ENCODE peak calls at places on chromosomes 2 and 18, in four cellular contexts. N is esophagus squamous epithelium, P is HL-60, X is HCT116. C is an unnamed sample.

GRCh38 chr2:42314892-42315468 is 46.0 kb downstream of the COX7A2L start:
- DNase-seq in N (no peak), P (peak), X (no peak), C (no peak)

GRCh38 chr2:67346718-67347407 is 50.3 kb upstream of the ETAA1 start:
- DNase-seq in N (no peak), P (no peak), X (no peak), C (no peak)

GRCh38 chr18:77132369-77133050 is at the start of gene MBP:
- DNase-seq in N (peak), P (peak), X (no peak), C (no peak)

GRCh38 chr2:240785424-240786335 is 34.3 kb downstream of the KIF1A start:
- DNase-seq in N (no peak), P (no peak), X (no peak), C (no peak)

GRCh38 chr2:181008418-181008817 is 28.0 kb downstream of the UBE2E3 start:
- DNase-seq in N (no peak), P (no peak), X (no peak), C (no peak)

GRCh38 chr2:217065695-217066405 is 206.0 kb upstream of the TNP1 start:
- DNase-seq in N (no peak), P (no peak), X (no peak), C (no peak)

GRCh38 chr2:2570871-2571270 is 239.8 kb upstream of the MYT1L start:
- DNase-seq in N (no peak), P (no peak), X (no peak), C (no peak)

GRCh38 chr18:40980171-40980570 is 974.9 kb upstream of the PIK3C3 start:
- DNase-seq in N (no peak), P (no peak), X (no peak), C (no peak)

GRCh38 chr2:176079851-176080539 is 3.8 kb downstream of the EVX2 start:
- DNase-seq in N (no peak), P (no peak), X (peak), C (no peak)

GRCh38 chr2:134365356-134365755 is 111.5 kb downstream of the MGAT5 start:
- DNase-seq in N (no peak), P (no peak), X (peak), C (no peak)

GRCh38 chr2:182870227-182870626 is 3.8 kb upstream of the FRZB start:
- DNase-seq in N (no peak), P (no peak), X (peak), C (no peak)

GRCh38 chr18:48003426-48004349 is 73.2 kb upstream of the SMAD2 start:
- DNase-seq in N (no peak), P (no peak), X (peak), C (no peak)

GRCh38 chr18:48263913-48264506 is 145.2 kb downstream of the ZBTB7C start:
- DNase-seq in N (no peak), P (no peak), X (no peak), C (no peak)

GRCh38 chr18:25594351-25594750 is 242.4 kb upstream of the ZNF521 start:
- DNase-seq in N (no peak), P (no peak), X (no peak), C (no peak)

GRCh38 chr18:8754995-8755955 is 49.9 kb downstream of the MTCL1 start:
- DNase-seq in N (no peak), P (no peak), X (no peak), C (no peak)

GRCh38 chr2:61946661-61947060 is 41.2 kb downstream of the COMMD1 start:
- DNase-seq in N (no peak), P (no peak), X (no peak), C (no peak)

GRCh38 chr2:275457-275856 is 10.7 kb downstream of the ACP1 start:
- DNase-seq in N (no peak), P (no peak), X (no peak), C (peak)

GRCh38 chr2:19812166-19812565 is 89.6 kb downstream of the TTC32 start:
- DNase-seq in N (no peak), P (no peak), X (no peak), C (no peak)

GRCh38 chr2:217274578-217274977 is 414.7 kb upstream of the TNP1 start:
- DNase-seq in N (no peak), P (no peak), X (no peak), C (no peak)

GRCh38 chr2:221590861-221591260 is 18.8 kb upstream of the EPHA4 start:
- DNase-seq in N (no peak), P (no peak), X (no peak), C (no peak)

GRCh38 chr18:62999392-62999791 is 284.1 kb downstream of the PHLPP1 start:
- DNase-seq in N (no peak), P (no peak), X (no peak), C (no peak)

GRCh38 chr2:229520582-229521221 is 193.7 kb downstream of the DNER start:
- DNase-seq in N (no peak), P (no peak), X (no peak), C (no peak)

GRCh38 chr18:58341913-58342312 is 287.0 kb downstream of the ALPK2 start:
- DNase-seq in N (no peak), P (no peak), X (no peak), C (no peak)

GRCh38 chr18:11518788-11519685 is 90.4 kb upstream of the SLC35G4 start:
- DNase-seq in N (no peak), P (peak), X (peak), C (peak)

GRCh38 chr2:186588940-186589732 is 720 bp upstream of the ITGAV start:
- DNase-seq in N (no peak), P (no peak), X (no peak), C (no peak)

GRCh38 chr2:217922101-217923006 is 80.4 kb downstream of the TNS1 start:
- DNase-seq in N (no peak), P (no peak), X (no peak), C (no peak)

GRCh38 chr18:26963292-26963691 is 97.8 kb upstream of the AQP4 start:
- DNase-seq in N (no peak), P (no peak), X (no peak), C (no peak)
- TF ChIP-seq CTCF in N (no peak), P (no peak), X (no peak), C (no peak)

DNA sequence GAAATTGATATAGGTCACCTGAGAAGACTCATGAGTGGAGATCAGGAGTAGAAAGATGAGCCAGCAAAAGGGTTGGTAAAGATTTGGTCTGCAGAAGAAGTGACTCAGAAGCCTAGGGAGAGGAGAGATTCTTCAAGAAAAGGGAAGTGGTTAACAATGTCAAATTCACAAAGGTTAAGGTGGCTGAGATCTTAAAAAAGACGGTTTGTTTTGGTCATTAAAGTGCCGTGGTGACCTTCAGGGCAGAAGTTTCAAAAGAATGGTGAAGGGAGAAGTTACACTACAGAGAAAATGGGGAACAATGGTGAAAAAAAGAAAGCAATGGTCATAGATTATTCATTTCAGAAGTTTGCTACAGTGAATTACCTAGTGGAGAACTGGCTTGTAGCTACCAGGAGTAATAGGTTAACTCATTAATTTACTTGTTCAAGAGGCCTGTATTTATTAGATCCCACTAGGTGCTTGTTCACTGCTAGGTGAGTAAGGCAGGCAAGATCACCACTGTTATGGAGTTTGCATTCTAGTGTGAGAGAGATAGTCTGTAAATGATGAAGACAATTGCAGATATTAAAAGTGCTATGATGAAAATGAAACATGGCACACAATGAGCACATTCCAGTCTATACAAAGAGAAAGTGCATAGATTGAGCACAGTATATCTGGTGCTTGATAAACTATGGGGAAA is 43.0 kb downstream of the FBXO48 start:
- DNase-seq in N (no peak), P (peak), X (no peak), C (peak)
- H3K4me3 ChIP-seq in N (no peak), P (no peak), X (no peak), C (no peak)

DNA sequence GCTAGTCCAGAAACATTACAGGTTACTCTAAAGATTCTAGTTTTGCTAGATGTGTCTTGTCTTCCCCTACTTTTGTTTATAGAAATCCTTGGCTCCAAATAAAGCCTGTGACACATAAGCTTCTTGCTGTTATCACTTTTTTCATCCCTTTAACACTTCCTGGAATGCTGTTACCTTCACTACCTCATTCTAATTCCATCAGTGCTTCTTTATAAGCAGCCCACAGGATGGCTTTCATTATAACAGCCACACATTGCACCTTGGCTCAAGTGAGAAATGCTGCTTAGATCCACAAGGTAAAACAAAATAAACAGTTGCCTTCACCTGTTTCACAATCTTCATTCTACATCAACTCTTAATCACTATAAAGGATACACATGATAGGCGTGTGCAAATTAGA is 221.7 kb downstream of the SLC8A1 start:
- DNase-seq in N (no peak), P (no peak), X (no peak), C (no peak)
- TF ChIP-seq CTCF in N (no peak), P (no peak), X (no peak), C (no peak)

DNA sequence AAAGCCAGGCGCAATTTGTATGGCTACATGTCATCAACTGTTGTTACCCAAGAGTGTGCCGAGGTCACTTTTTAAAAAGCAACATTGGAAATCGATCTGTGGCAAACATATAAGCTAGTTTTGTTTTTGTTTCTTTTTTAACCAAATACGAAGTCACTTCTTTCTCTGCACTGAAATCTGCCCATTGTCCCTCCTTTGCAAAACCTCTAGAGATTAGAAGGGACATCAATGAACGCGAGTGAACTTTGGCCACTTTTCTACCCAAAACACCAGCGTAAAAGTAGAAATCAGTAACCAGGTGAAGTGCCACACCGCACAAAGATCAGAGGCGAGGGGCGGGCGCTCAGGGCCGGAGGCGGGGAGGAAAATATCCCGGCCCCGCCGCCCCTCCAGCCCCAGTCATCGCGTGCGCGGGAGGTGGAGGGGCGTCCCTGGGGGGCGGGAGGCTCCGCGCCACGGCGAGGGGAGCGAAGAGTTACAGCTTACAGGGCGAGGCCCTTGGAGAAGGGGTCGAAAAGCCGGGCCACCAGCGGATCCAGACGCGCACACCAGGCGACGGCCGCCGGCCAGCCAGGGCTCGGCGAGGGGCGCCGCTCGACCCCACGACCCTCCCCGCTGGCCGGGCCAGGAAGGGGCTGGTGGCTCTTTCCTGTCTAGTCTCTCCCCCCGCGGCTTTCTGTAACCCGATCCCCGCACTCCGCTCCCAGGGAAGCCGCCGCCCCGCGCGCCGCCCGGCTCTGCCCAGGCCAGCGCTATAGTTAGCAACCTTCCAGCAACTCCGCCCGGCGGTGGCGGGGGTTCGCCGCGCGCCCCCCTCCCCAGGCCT is 993 bp downstream of the RBMS1 start:
- DNase-seq in N (no peak), P (no peak), X (peak), C (no peak)
- H3K4me3 ChIP-seq in N (peak), P (peak), X (peak), C (peak)

DNA sequence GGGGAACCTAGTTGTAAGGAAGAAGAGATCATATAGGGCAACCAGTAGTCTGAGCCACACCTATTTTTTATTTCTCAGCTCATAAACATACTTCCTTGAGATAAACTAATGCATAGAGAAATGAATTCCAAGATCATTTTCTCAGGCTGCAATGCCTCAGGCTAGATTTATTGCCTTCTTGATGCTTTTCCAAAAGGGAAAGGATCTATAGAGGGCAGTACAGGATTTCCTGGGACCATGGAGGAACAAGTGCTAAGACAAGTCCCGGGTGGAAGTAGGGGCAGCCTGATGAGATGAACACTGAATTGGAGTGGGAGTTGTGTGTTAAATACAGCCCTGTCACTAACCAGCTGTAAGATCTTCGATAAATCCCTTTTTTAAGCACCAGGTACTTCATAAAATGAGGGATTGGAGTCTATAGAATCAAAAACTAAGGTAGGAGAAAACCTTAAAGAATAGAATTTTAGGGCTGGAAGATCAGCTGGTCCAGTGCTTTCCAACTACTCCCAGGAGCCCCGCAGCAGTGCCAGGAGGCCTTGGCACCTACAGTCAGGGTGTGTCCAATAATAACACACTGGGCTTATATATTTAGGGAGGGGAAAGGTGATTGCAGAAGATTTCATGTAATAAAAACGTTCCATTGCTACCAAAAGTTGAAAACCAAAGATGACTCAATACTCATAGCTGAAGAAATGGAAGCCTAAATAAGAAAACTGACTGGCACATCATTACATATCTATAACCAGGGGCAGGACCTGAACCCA is 58.1 kb downstream of the SERTAD2 start:
- DNase-seq in N (no peak), P (no peak), X (peak), C (no peak)
- TF ChIP-seq CTCF in N (no peak), P (no peak), X (peak), C (no peak)

DNA sequence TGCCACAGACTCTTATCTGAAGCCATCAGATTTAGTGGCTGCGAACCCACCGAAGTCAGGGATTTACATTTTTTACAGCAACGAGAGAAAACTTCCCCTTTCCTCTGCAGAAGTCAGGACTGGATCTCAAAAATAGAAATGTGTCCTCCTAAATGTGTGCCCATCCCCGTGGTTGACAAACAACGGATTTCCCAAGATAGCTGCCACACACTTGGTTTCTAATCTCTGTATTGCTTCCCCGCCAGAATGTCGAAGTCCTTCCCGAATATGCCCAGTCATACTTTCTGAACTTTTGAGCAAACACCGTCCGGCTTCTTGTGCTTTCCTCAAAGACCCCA is 847 bp upstream of the ADAM23 start:
- DNase-seq in N (no peak), P (no peak), X (no peak), C (no peak)
- H3K4me3 ChIP-seq in N (no peak), P (peak), X (no peak), C (no peak)

GRCh38 chr18:60411715-60412114 is 39.1 kb upstream of the MC4R start:
- DNase-seq in N (no peak), P (no peak), X (peak), C (no peak)
- TF ChIP-seq CTCF in N (no peak), P (no peak), X (no peak), C (peak)

GRCh38 chr18:80201739-80202138 is 45.6 kb downstream of the PARD6G start:
- DNase-seq in N (no peak), P (no peak), X (no peak), C (no peak)

GRCh38 chr18:80203243-80203642 is 44.1 kb downstream of the PARD6G start:
- DNase-seq in N (no peak), P (no peak), X (no peak), C (no peak)

GRCh38 chr18:80200932-80201672 is 46.2 kb downstream of the PARD6G start:
- DNase-seq in N (no peak), P (no peak), X (no peak), C (no peak)

GRCh38 chr18:80204142-80204541 is 43.2 kb downstream of the PARD6G start:
- DNase-seq in N (no peak), P (no peak), X (no peak), C (no peak)

GRCh38 chr18:80202264-80202998 is 44.9 kb downstream of the PARD6G start:
- DNase-seq in N (no peak), P (no peak), X (no peak), C (peak)
- H3K4me3 ChIP-seq in N (no peak), P (no peak), X (no peak), C (no peak)

DNA sequence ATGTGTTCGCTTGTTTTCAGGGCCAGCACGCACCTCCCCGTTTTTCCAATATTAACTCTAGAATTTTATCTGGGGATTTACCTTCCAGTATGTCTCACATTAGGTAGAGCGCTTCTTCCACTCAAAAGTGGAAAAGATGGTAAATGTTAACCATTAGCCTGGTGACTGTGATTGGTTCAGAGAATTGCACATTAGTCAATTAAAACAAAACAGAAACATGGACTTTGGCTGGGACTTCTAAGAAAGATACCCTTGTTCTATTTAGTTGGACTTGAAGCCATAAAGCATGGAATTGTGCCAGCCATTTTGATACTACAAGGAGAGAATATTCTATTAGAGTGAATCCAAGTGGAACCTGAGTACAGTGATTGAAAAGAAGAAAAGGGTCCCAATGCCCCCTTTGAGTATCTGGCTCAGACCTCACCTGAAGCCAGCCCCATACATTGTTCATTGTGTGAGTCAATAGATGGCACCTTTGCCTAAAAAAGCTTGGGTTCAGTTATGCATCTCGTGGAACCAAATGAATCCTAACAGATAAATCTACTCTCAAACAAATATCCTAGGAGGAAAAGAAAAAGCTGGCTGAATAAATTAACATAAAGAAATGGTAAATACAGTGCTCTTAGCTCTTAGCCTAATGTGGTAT is 354.3 kb downstream of the IRS1 start:
- DNase-seq in N (no peak), P (no peak), X (no peak), C (no peak)
- TF ChIP-seq CTCF in N (no peak), P (no peak), X (no peak), C (no peak)

C was measured in GM12864.